ENCODE peak calls at places on chromosomes 16 and 17, in eight cellular contexts. One of them, this sample, is unnamed.

GRCh38 chr16:54928421-54929089 is 2.1 kb upstream of the IRX5 start:
- DNase-seq in HepG2: no peak
- DNase-seq in transverse colon: no peak
- DNase-seq in A549: peak
- DNase-seq in K562: peak
- DNase-seq in ovary: peak
- DNase-seq in tibial nerve: no peak
- DNase-seq in stomach: peak
- DNase-seq in this sample: no peak

GRCh38 chr16:81388357-81388756 is 56.3 kb upstream of the CMIP start:
- DNase-seq in HepG2: no peak
- DNase-seq in tibial nerve: no peak
- DNase-seq in stomach: no peak
- DNase-seq in transverse colon: no peak
- DNase-seq in ovary: no peak
- DNase-seq in A549: no peak
- DNase-seq in K562: no peak
- DNase-seq in this sample: no peak

GRCh38 chr17:79305831-79306687 is 231.4 kb downstream of the ENGASE start:
- DNase-seq in tibial nerve: no peak
- DNase-seq in A549: no peak
- DNase-seq in K562: peak
- DNase-seq in stomach: peak
- DNase-seq in transverse colon: no peak
- DNase-seq in ovary: peak
- DNase-seq in HepG2: no peak
- DNase-seq in this sample: no peak

GRCh38 chr17:63474914-63475460 is 1.9 kb upstream of the ACE start:
- DNase-seq in tibial nerve: no peak
- DNase-seq in K562: no peak
- DNase-seq in HepG2: no peak
- DNase-seq in stomach: no peak
- DNase-seq in ovary: no peak
- DNase-seq in A549: no peak
- DNase-seq in transverse colon: no peak
- DNase-seq in this sample: no peak

GRCh38 chr17:65564793-65565192 is 3.3 kb upstream of the AXIN2 start:
- DNase-seq in tibial nerve: no peak
- DNase-seq in HepG2: peak
- DNase-seq in transverse colon: no peak
- DNase-seq in A549: no peak
- DNase-seq in ovary: peak
- DNase-seq in K562: no peak
- DNase-seq in stomach: peak
- DNase-seq in this sample: peak

GRCh38 chr17:49694847-49695697 is 12.7 kb downstream of the SLC35B1 start:
- DNase-seq in K562: peak
- DNase-seq in A549: peak
- DNase-seq in ovary: peak
- DNase-seq in stomach: peak
- DNase-seq in transverse colon: peak
- DNase-seq in HepG2: peak
- DNase-seq in tibial nerve: peak
- DNase-seq in this sample: peak

GRCh38 chr16:84103678-84104077 is 13.1 kb downstream of the MBTPS1 start:
- DNase-seq in K562: no peak
- DNase-seq in HepG2: no peak
- DNase-seq in transverse colon: peak
- DNase-seq in stomach: no peak
- DNase-seq in A549: no peak
- DNase-seq in tibial nerve: no peak
- DNase-seq in ovary: no peak
- DNase-seq in this sample: no peak

GRCh38 chr16:69937465-69937951 is 13.6 kb upstream of the CLEC18A start:
- DNase-seq in tibial nerve: no peak
- DNase-seq in K562: peak
- DNase-seq in transverse colon: no peak
- DNase-seq in stomach: no peak
- DNase-seq in HepG2: peak
- DNase-seq in A549: peak
- DNase-seq in ovary: no peak
- DNase-seq in this sample: no peak

GRCh38 chr17:21042434-21043295 is at the start of gene USP22:
- DNase-seq in HepG2: no peak
- DNase-seq in tibial nerve: no peak
- DNase-seq in A549: no peak
- DNase-seq in stomach: peak
- DNase-seq in K562: no peak
- DNase-seq in transverse colon: no peak
- DNase-seq in ovary: no peak
- DNase-seq in this sample: no peak

GRCh38 chr17:37826497-37827115 is 81.7 kb upstream of the HNF1B start:
- DNase-seq in ovary: no peak
- DNase-seq in HepG2: no peak
- DNase-seq in tibial nerve: no peak
- DNase-seq in A549: no peak
- DNase-seq in K562: no peak
- DNase-seq in stomach: no peak
- DNase-seq in transverse colon: no peak
- DNase-seq in this sample: no peak

GRCh38 chr16:188674-189073 is 8.4 kb downstream of the HBQ1 start:
- DNase-seq in stomach: no peak
- DNase-seq in K562: no peak
- DNase-seq in ovary: no peak
- DNase-seq in tibial nerve: no peak
- DNase-seq in HepG2: peak
- DNase-seq in A549: no peak
- DNase-seq in transverse colon: no peak
- DNase-seq in this sample: no peak

GRCh38 chr16:57111420-57111819 is 19.0 kb downstream of the CPNE2 start:
- DNase-seq in transverse colon: no peak
- DNase-seq in tibial nerve: no peak
- DNase-seq in K562: no peak
- DNase-seq in ovary: no peak
- DNase-seq in A549: no peak
- DNase-seq in stomach: no peak
- DNase-seq in HepG2: no peak
- DNase-seq in this sample: no peak

GRCh38 chr17:76199466-76199865 is 40.8 kb downstream of the RNF157 start:
- DNase-seq in tibial nerve: no peak
- DNase-seq in HepG2: no peak
- DNase-seq in transverse colon: no peak
- DNase-seq in K562: no peak
- DNase-seq in A549: no peak
- DNase-seq in ovary: no peak
- DNase-seq in stomach: no peak
- DNase-seq in this sample: no peak

DNA sequence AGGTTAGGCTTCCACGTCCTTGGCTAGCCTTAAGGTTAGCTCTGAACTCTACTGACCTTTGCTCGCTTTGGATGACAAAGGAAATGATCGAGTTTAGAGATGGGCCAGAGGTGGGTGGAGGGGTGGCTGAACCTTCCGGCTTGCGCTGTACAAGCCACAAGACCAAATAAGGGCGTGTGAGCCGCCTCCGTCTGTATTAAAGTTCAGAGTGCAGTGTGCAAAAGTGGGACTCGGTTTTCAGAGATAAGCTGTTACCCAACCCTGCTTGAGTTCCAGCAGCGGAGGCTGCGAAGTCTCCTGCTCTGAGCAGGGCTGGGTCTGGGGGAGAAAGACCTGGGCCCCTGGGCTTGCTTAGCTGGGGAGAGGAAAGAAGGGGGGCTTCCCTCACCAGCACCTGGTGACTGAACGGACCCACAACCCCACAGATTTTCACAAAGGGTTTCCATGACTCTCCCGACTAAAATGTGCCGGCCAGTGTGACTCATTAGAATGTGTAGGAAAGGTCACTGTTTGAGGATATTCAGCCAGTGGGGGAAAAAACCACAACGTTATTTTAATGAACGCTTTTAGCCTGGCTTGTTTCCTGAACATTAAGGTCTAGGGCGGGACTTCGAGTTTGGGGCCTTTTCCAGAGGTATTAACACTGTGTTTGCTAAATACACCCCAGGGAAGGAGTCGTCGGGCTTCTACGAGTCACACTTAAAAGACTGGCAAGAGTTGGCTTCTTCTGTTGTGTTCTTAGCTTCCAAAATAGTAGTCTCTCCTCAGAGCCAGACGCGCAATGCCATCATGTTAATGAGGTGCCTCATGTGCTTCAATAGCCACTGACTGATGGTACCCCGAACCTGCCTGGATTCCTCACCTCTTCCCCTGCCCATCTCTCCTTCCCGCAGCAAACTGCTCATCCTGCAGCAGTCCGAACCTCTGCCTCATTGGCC is 67.0 kb downstream of the CENPV start:
- DNase-seq in HepG2: peak
- DNase-seq in K562: peak
- DNase-seq in tibial nerve: peak
- DNase-seq in ovary: peak
- DNase-seq in stomach: peak
- DNase-seq in transverse colon: peak
- DNase-seq in A549: peak
- DNase-seq in this sample: peak
- H3K4me3 ChIP-seq in HepG2: no peak
- H3K4me3 ChIP-seq in K562: peak
- H3K4me3 ChIP-seq in tibial nerve: peak
- H3K4me3 ChIP-seq in ovary: peak
- H3K4me3 ChIP-seq in stomach: peak
- H3K4me3 ChIP-seq in transverse colon: no peak
- H3K4me3 ChIP-seq in A549: no peak
- H3K4me3 ChIP-seq in this sample: peak

GRCh38 chr17:1222321-1222720 is 42.5 kb upstream of the ABR start:
- DNase-seq in HepG2: no peak
- DNase-seq in transverse colon: no peak
- DNase-seq in A549: no peak
- DNase-seq in ovary: no peak
- DNase-seq in K562: no peak
- DNase-seq in stomach: no peak
- DNase-seq in tibial nerve: no peak
- DNase-seq in this sample: no peak
- TF ChIP-seq EP300 in HepG2: no peak
- TF ChIP-seq EP300 in transverse colon: no peak
- TF ChIP-seq EP300 in A549: no peak
- TF ChIP-seq EP300 in ovary: no peak
- TF ChIP-seq EP300 in K562: no peak
- TF ChIP-seq EP300 in stomach: no peak
- TF ChIP-seq EP300 in tibial nerve: no peak
- TF ChIP-seq EP300 in this sample: no peak

GRCh38 chr17:14301279-14301760 is 439 bp downstream of the HS3ST3B1 start:
- DNase-seq in HepG2: no peak
- DNase-seq in stomach: peak
- DNase-seq in K562: peak
- DNase-seq in ovary: no peak
- DNase-seq in transverse colon: no peak
- DNase-seq in A549: no peak
- DNase-seq in tibial nerve: no peak
- DNase-seq in this sample: no peak

GRCh38 chr17:14302421-14303099 is 1.7 kb downstream of the HS3ST3B1 start:
- DNase-seq in stomach: peak
- DNase-seq in A549: peak
- DNase-seq in ovary: peak
- DNase-seq in K562: peak
- DNase-seq in transverse colon: peak
- DNase-seq in HepG2: peak
- DNase-seq in tibial nerve: peak
- DNase-seq in this sample: peak

GRCh38 chr17:14303343-14304221 is 2.7 kb downstream of the HS3ST3B1 start:
- DNase-seq in ovary: no peak
- DNase-seq in tibial nerve: no peak
- DNase-seq in A549: no peak
- DNase-seq in stomach: no peak
- DNase-seq in K562: no peak
- DNase-seq in HepG2: no peak
- DNase-seq in transverse colon: no peak
- DNase-seq in this sample: no peak

GRCh38 chr17:14300628-14301278 is at the start of gene HS3ST3B1:
- DNase-seq in stomach: peak
- DNase-seq in ovary: peak
- DNase-seq in transverse colon: peak
- DNase-seq in tibial nerve: peak
- DNase-seq in K562: peak
- DNase-seq in A549: peak
- DNase-seq in HepG2: peak
- DNase-seq in this sample: peak

DNA sequence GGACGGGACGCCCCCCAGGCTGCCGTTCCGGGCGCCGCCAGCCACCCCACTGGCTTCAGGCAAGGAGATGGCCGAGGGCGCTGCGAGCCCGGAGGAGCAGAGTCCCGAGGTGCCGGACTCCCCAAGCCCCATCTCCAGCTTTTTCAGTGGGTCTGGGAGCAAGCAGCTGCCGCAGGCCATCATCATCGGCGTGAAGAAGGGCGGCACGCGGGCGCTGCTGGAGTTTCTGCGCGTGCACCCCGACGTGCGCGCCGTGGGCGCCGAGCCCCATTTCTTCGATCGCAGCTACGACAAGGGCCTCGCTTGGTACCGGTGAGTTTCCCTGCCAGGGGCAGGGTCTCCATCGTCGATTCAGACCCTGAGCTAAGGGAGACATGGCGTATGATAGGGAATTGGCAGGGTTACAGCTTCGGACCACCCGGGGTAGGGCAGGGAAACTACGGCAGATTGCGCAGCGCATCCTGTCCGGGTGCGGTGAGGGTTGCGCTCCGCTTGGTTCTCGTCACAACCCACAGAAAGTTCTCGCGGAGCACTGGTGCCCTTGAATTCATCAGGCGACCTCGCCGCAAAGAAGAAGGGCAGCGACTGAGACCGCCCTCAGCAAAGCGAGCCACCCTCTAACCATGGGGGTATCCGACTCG is 1.0 kb downstream of the HS3ST3B1 start:
- DNase-seq in A549: peak
- DNase-seq in K562: no peak
- DNase-seq in tibial nerve: no peak
- DNase-seq in HepG2: no peak
- DNase-seq in transverse colon: peak
- DNase-seq in ovary: peak
- DNase-seq in stomach: peak
- DNase-seq in this sample: no peak
- H3K27ac ChIP-seq in A549: peak
- H3K27ac ChIP-seq in K562: peak
- H3K27ac ChIP-seq in tibial nerve: peak
- H3K27ac ChIP-seq in HepG2: peak
- H3K27ac ChIP-seq in transverse colon: peak
- H3K27ac ChIP-seq in ovary: peak
- H3K27ac ChIP-seq in stomach: peak
- H3K27ac ChIP-seq in this sample: peak

DNA sequence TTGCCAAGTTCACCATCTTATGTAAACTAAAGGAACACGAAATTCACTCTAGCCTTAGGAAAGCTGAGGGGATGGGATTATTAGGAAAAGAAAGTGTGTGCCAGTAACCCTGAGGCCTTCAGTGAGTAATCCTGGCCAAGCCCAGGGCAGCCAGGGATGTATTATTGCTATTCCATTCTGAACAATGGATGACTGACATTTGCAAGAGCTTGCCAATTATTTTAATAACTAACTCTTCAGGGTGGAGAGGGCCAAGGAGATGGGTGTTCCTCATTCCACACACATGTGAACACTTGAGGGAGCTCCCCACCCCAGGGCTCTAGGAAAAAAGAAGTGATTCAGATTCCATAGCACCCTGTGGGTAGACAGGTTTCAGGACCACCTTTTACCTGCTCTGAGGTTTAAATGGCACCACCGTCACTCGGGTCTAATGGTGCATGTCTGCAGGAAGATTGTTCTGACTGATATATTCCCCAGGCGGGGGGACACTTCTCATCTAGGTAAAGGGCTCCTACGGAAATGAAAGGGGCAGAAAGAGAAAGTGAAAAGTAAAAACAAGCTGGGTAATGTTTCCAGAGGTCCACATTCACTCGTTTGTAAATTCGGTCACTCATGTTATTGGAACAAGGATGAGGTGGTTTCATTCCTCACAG is 41.5 kb downstream of the TK2 start:
- DNase-seq in HepG2: no peak
- DNase-seq in A549: peak
- DNase-seq in tibial nerve: no peak
- DNase-seq in K562: no peak
- DNase-seq in ovary: no peak
- DNase-seq in stomach: peak
- DNase-seq in transverse colon: no peak
- DNase-seq in this sample: peak
- H3K4me3 ChIP-seq in HepG2: no peak
- H3K4me3 ChIP-seq in A549: no peak
- H3K4me3 ChIP-seq in tibial nerve: no peak
- H3K4me3 ChIP-seq in K562: no peak
- H3K4me3 ChIP-seq in ovary: no peak
- H3K4me3 ChIP-seq in stomach: no peak
- H3K4me3 ChIP-seq in transverse colon: no peak
- H3K4me3 ChIP-seq in this sample: no peak